ENCODE peak calls at places on chromosomes 11 and 22, in ten cellular contexts. W is neural crest cell; H is stimulated activated CD4-positive, alpha-beta T cell treated with anti-CD3 and anti-CD28 coated beads, Interleukin-15, amount 100 ng/mL, for 1 hour; V is T-helper 2 cell; X is iPS DF 19.7; U is NCI-H1092 treated with DMSO at 0.1 percent for 48 hours; Y is mesenchymal stem cell; I is AG04450; L is neural progenitor cell; S is GM12865. Q is an unnamed sample.
A peak's percentile ranks its signal among the peaks of the same experiment; 100 is the strongest.

GRCh38 chr11:104547996-104548661 is 350.1 kb downstream of the CASP12 start:
- DNase-seq in W (no peak), H (no peak), V (no peak), X (no peak), U (no peak), Y (peak; percentile 33), I (no peak), L (no peak), S (peak; percentile 5), Q (no peak)

GRCh38 chr11:17259931-17260499 is 16.5 kb upstream of the NUCB2 start:
- DNase-seq in W (no peak), H (no peak), V (no peak), X (no peak), U (no peak), Y (no peak), I (no peak), L (no peak), S (no peak), Q (no peak)

GRCh38 chr22:19888131-19888746 is 33.6 kb upstream of the GNB1L start:
- DNase-seq in W (no peak), H (no peak), V (no peak), X (no peak), U (no peak), Y (no peak), I (no peak), L (no peak), S (no peak), Q (no peak)

GRCh38 chr11:17887779-17888178 is 125.1 kb downstream of the SERGEF start:
- DNase-seq in W (no peak), H (no peak), V (no peak), X (no peak), U (no peak), Y (no peak), I (no peak), L (peak; percentile 63), S (no peak), Q (no peak)

GRCh38 chr11:34860034-34860433 is 56.1 kb downstream of the APIP start:
- DNase-seq in W (no peak), H (no peak), V (no peak), X (no peak), U (peak; percentile 5), Y (no peak), I (no peak), L (no peak), S (no peak), Q (no peak)

GRCh38 chr11:10653242-10653641 is 40.3 kb downstream of the IRAG1 start:
- DNase-seq in W (no peak), H (no peak), V (no peak), X (no peak), U (no peak), Y (no peak), I (no peak), L (no peak), S (no peak), Q (peak; percentile 17)

GRCh38 chr11:35859311-35859710 is 84.6 kb upstream of the LDLRAD3 start:
- DNase-seq in W (no peak), H (no peak), V (no peak), X (no peak), U (no peak), Y (peak; percentile 3), I (no peak), L (no peak), S (no peak), Q (no peak)

GRCh38 chr22:31346255-31346732 is at the start of gene PATZ1:
- DNase-seq in W (peak; percentile 68), H (peak; percentile 59), V (peak; percentile 78), X (no peak), U (peak; percentile 79), Y (peak; percentile 86), I (peak; percentile 37), L (no peak), S (peak; percentile 93), Q (peak; percentile 78)

GRCh38 chr11:69172674-69173073 is 16.9 kb downstream of the SMIM38 start:
- DNase-seq in W (no peak), H (no peak), V (no peak), X (no peak), U (no peak), Y (no peak), I (no peak), L (no peak), S (peak; percentile 26), Q (no peak)

GRCh38 chr11:88363566-88364169 is 26.1 kb upstream of the CTSC start:
- DNase-seq in W (no peak), H (no peak), V (no peak), X (no peak), U (no peak), Y (peak; percentile 68), I (no peak), L (no peak), S (peak; percentile 24), Q (no peak)

GRCh38 chr11:17162376-17162775 is 45.4 kb downstream of the PIK3C2A start:
- DNase-seq in W (no peak), H (no peak), V (no peak), X (no peak), U (no peak), Y (no peak), I (no peak), L (no peak), S (no peak), Q (no peak)

GRCh38 chr11:131537729-131538128 is 167.3 kb downstream of the NTM start:
- DNase-seq in W (no peak), H (no peak), V (no peak), X (no peak), U (no peak), Y (no peak), I (no peak), L (peak; percentile 25), S (no peak), Q (no peak)

GRCh38 chr11:70510106-70510505 is 111.8 kb downstream of the CTTN start:
- DNase-seq in W (no peak), H (no peak), V (no peak), X (no peak), U (no peak), Y (no peak), I (no peak), L (no peak), S (no peak), Q (no peak)

GRCh38 chr22:20064545-20065262 is 15.3 kb upstream of the DGCR8 start:
- DNase-seq in W (no peak), H (no peak), V (no peak), X (no peak), U (no peak), Y (no peak), I (no peak), L (no peak), S (no peak), Q (no peak)

GRCh38 chr22:38284042-38284402 is 11.2 kb upstream of the TMEM184B start:
- DNase-seq in W (no peak), H (no peak), V (no peak), X (no peak), U (no peak), Y (peak; percentile 97), I (peak; percentile 82), L (no peak), S (no peak), Q (no peak)

GRCh38 chr11:2777871-2778629 is 78.3 kb upstream of the KCNQ1OT1 start:
- DNase-seq in W (peak; percentile 1), H (no peak), V (peak; percentile 3), X (no peak), U (peak; percentile 73), Y (no peak), I (no peak), L (no peak), S (no peak), Q (no peak)

GRCh38 chr11:70675697-70676374 is 277.5 kb downstream of the CTTN start:
- DNase-seq in W (no peak), H (no peak), V (no peak), X (no peak), U (peak; percentile 32), Y (peak; percentile 20), I (no peak), L (no peak), S (no peak), Q (no peak)

Q was measured in hippocampal formation.